ENCODE peak calls at places on chromosomes 16 and 17, in eight cellular contexts. A, K, Y, T, D, J, Z and B are unnamed samples.

GRCh38 chr16:6694636-6695035 is 638.0 kb upstream of the RBFOX1 start:
- DNase-seq in Z (no peak), A (no peak), T (no peak), K (no peak), D (no peak), J (no peak), Y (no peak), B (no peak)

GRCh38 chr17:10372906-10373305 is at the start of gene MYH13:
- DNase-seq in J (no peak), D (no peak), Y (no peak), T (no peak), A (no peak), Z (no peak), K (no peak), B (no peak)

GRCh38 chr17:77426676-77427386 is 286.1 kb downstream of the SEC14L1 start:
- DNase-seq in Z (no peak), A (no peak), J (no peak), D (no peak), K (no peak), T (no peak), Y (no peak), B (no peak)

GRCh38 chr16:27174798-27175197 is 28.5 kb upstream of the KDM8 start:
- DNase-seq in J (peak; percentile 7), Z (no peak), D (no peak), Y (no peak), T (no peak), A (no peak), K (peak; percentile 52), B (no peak)

GRCh38 chr17:83055911-83056582 is 23.4 kb upstream of the METRNL start:
- DNase-seq in A (no peak), Z (no peak), Y (no peak), T (no peak), D (no peak), J (peak; percentile 65), K (peak; percentile 78), B (no peak)

GRCh38 chr17:19012171-19013080 is 7.9 kb upstream of the FAM83G start:
- DNase-seq in K (no peak), J (no peak), Y (no peak), T (no peak), D (no peak), A (no peak), Z (no peak), B (no peak)

GRCh38 chr16:2673066-2673999 is 9.0 kb upstream of the KCTD5 start:
- DNase-seq in A (peak; percentile 88), Y (peak; percentile 96), K (peak; percentile 93), Z (peak; percentile 96), T (peak; percentile 97), J (peak; percentile 96), D (peak; percentile 92), B (peak; percentile 47)

GRCh38 chr17:80428363-80428762 is 13.4 kb downstream of the ENDOV start:
- DNase-seq in T (no peak), Y (no peak), A (no peak), D (no peak), Z (no peak), K (no peak), J (no peak), B (no peak)

GRCh38 chr16:78919852-78920251 is 680.7 kb downstream of the MAF start:
- DNase-seq in J (no peak), Y (no peak), A (no peak), K (no peak), D (no peak), T (no peak), Z (no peak), B (no peak)

GRCh38 chr16:84851192-84852127 is 31.7 kb downstream of the CRISPLD2 start:
- DNase-seq in D (no peak), Y (no peak), Z (no peak), T (no peak), J (no peak), A (no peak), K (peak; percentile 44), B (peak; percentile 45)